ENCODE peak calls at places on chromosomes 4 and X, in four cellular contexts. X is activated naive CD4-positive, alpha-beta T cell treated with anti-CD3 and anti-CD28 coated beads for 36 hours; E is osteocyte; W is NCI-H345. N is an unnamed sample.

GRCh38 chr4:175656615-175657014 is 155.4 kb downstream of the GPM6A start:
- DNase-seq in E (no peak), W (no peak), X (no peak), N (no peak)

GRCh38 chr4:137471895-137472294 is 60.4 kb downstream of the PCDH18 start:
- DNase-seq in E (no peak), X (no peak), W (no peak), N (no peak)

GRCh38 chr4:28014469-28014868 is 1153.8 kb downstream of the STIM2 start:
- DNase-seq in E (no peak), W (no peak), X (no peak), N (no peak)

GRCh38 chr4:4792516-4792915 is 66.9 kb upstream of the MSX1 start:
- DNase-seq in W (no peak), X (no peak), E (no peak), N (peak; percentile 54)

GRCh38 chr4:148445903-148446261 is 3.7 kb upstream of the NR3C2 start:
- DNase-seq in X (no peak), W (no peak), E (no peak), N (no peak)

GRCh38 chr4:87406462-87406861 is 15.5 kb upstream of the HSD17B11 start:
- DNase-seq in W (no peak), X (no peak), E (no peak), N (no peak)

GRCh38 chr4:117700111-117700892 is 334.0 kb upstream of the NDST3 start:
- DNase-seq in W (no peak), X (no peak), E (no peak), N (no peak)

GRCh38 chrX:41386222-41386990 is 52.4 kb downstream of the DDX3X start:
- DNase-seq in X (peak; percentile 45), W (no peak), E (no peak), N (no peak)

GRCh38 chrX:41245641-41246040 is 88.3 kb upstream of the DDX3X start:
- DNase-seq in W (no peak), E (no peak), X (no peak), N (peak; percentile 65)

GRCh38 chr4:153122855-153123254 is 81.4 kb upstream of the TRIM2 start:
- DNase-seq in W (no peak), E (no peak), X (no peak), N (no peak)

GRCh38 chrX:2497961-2498780 is 2.6 kb downstream of the DHRSX start:
- DNase-seq in E (no peak), X (no peak), W (no peak), N (no peak)

GRCh38 chr4:1579834-1580686 is 104.1 kb downstream of the FAM53A start:
- DNase-seq in X (peak; percentile 89), W (peak; percentile 67), E (peak; percentile 96), N (peak; percentile 66)

GRCh38 chrX:63441717-63442116 is 90.6 kb upstream of the SPIN4 start:
- DNase-seq in X (no peak), W (no peak), E (no peak), N (no peak)

GRCh38 chr4:54065282-54066087 is 1.1 kb upstream of the CHIC2 start:
- DNase-seq in E (no peak), W (no peak), X (no peak), N (no peak)

GRCh38 chr4:108839333-108839732 is 76.5 kb upstream of the ETNPPL start:
- DNase-seq in E (no peak), X (no peak), W (no peak), N (no peak)

GRCh38 chr4:64781737-64782326 is 372.6 kb upstream of the TECRL start:
- DNase-seq in E (no peak), W (peak; percentile 21), X (no peak), N (peak; percentile 7)

GRCh38 chr4:74320559-74321118 is 12.4 kb downstream of the EPGN start:
- DNase-seq in W (peak; percentile 6), E (no peak), X (peak; percentile 56), N (peak; percentile 18)

N was measured in GM04504.